ENCODE peak calls at places on chromosomes 7 and 10, in seven cellular contexts. T is K562; P is lower lobe of right lung; Y is SK-N-SH; J is colonic mucosa; X is effector memory CD4-positive, alpha-beta T cell; R is PC-3. F is an unnamed sample. For H3K4me1, the result is how much of the 10 kb centered on the place peaks cover.

GRCh38 chr7:120834726-120835125 is 23.2 kb downstream of the TSPAN12 start:
- DNase-seq in T (no peak), P (no peak), Y (no peak), J (no peak), X (no peak), R (no peak), F (no peak)

GRCh38 chr7:152341039-152341913 is 94.5 kb downstream of the KMT2C start:
- DNase-seq in T (peak), P (no peak), Y (peak), J (peak), X (no peak), R (peak), F (no peak)

GRCh38 chr7:31437466-31437865 is 76.4 kb upstream of the ITPRID1 start:
- DNase-seq in T (no peak), P (no peak), Y (no peak), J (no peak), X (no peak), R (peak), F (no peak)

GRCh38 chr7:107539824-107540223 is 23.9 kb downstream of the COG5 start:
- DNase-seq in T (no peak), P (no peak), Y (no peak), J (no peak), X (no peak), R (no peak), F (no peak)

GRCh38 chr7:77550586-77550985 is 13.5 kb downstream of the PTPN12 start:
- DNase-seq in T (no peak), P (no peak), Y (no peak), J (no peak), X (no peak), R (no peak), F (no peak)

GRCh38 chr10:117823980-117824379 is 222.8 kb downstream of the RAB11FIP2 start:
- DNase-seq in T (peak), P (no peak), Y (no peak), J (no peak), X (no peak), R (no peak), F (no peak)

GRCh38 chr7:42691030-42691639 is 220.7 kb downstream of the C7orf25 start:
- DNase-seq in T (peak), P (no peak), Y (peak), J (peak), X (no peak), R (peak), F (no peak)

GRCh38 chr7:73519867-73520672 is 2.0 kb downstream of the BAZ1B start:
- DNase-seq in T (peak), P (peak), Y (no peak), J (peak), X (no peak), R (no peak), F (peak)

GRCh38 chr7:152477079-152477478 is 41.3 kb upstream of the KMT2C start:
- DNase-seq in T (no peak), P (no peak), Y (no peak), J (no peak), X (no peak), R (no peak), F (no peak)

GRCh38 chr10:84599254-84599653 is 270.9 kb downstream of the CCSER2 start:
- DNase-seq in T (no peak), P (no peak), Y (no peak), J (no peak), X (no peak), R (no peak), F (no peak)

GRCh38 chr7:127391591-127392181 is 822 bp downstream of the ZNF800 start:
- DNase-seq in T (peak), P (no peak), Y (no peak), J (peak), X (peak), R (peak), F (peak)

GRCh38 chr10:97063271-97063982 is 122.3 kb downstream of the SLIT1 start:
- DNase-seq in T (no peak), P (no peak), Y (no peak), J (no peak), X (no peak), R (no peak), F (no peak)

GRCh38 chr10:127999291-127999690 is 92.4 kb downstream of the PTPRE start:
- DNase-seq in T (no peak), P (no peak), Y (no peak), J (no peak), X (no peak), R (no peak), F (no peak)

GRCh38 chr10:128000660-128001059 is 93.8 kb downstream of the PTPRE start:
- DNase-seq in T (no peak), P (peak), Y (no peak), J (no peak), X (no peak), R (peak), F (no peak)

GRCh38 chr10:128001886-128002285 is 95.0 kb downstream of the PTPRE start:
- DNase-seq in T (no peak), P (no peak), Y (no peak), J (no peak), X (no peak), R (no peak), F (no peak)

GRCh38 chr10:127999801-128000200 is 92.9 kb downstream of the PTPRE start:
- DNase-seq in T (no peak), P (no peak), Y (no peak), J (no peak), X (no peak), R (no peak), F (no peak)

DNA sequence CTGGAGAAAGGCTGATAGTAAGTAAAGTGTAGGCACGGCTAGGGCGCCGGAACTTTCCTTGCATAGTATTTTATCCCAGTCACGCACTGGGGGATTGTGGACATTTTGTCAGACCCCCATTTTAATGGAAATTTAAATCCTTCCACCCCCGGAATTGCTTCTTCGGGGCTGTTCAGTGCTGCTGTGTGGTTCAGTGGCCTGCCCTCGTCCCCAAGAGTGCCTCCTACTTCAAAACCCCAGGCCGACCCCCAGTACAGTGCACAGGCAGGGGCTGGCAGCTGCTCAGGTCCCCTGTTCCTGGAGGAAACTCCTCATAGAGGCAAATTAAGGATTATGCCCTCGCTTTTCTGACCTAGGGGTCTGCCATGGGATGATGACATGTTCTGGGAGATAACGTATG is 94.4 kb downstream of the PTPRE start:
- DNase-seq in T (no peak), P (no peak), Y (no peak), J (no peak), X (no peak), R (no peak), F (no peak)
- H3K4me1 ChIP-seq in T (under half), P (under half), Y (under half), J (under half), X (under half), R (under half), F (under half)

GRCh38 chr10:30816144-30816811 is 186.7 kb upstream of the LYZL2 start:
- DNase-seq in T (peak), P (no peak), Y (no peak), J (no peak), X (no peak), R (no peak), F (no peak)
- H3K4me1 ChIP-seq in T (under half), P (under half), Y (under half), J (under half), X (under half), R (under half), F (under half)

GRCh38 chr7:27117687-27118491 is 12.7 kb downstream of the HOXA4 start:
- DNase-seq in T (no peak), P (no peak), Y (no peak), J (peak), X (no peak), R (no peak), F (peak)

GRCh38 chr7:27119412-27119911 is 11.1 kb downstream of the HOXA4 start:
- DNase-seq in T (no peak), P (no peak), Y (no peak), J (peak), X (no peak), R (no peak), F (peak)

GRCh38 chr7:27116962-27117686 is 13.4 kb downstream of the HOXA4 start:
- DNase-seq in T (no peak), P (no peak), Y (no peak), J (peak), X (no peak), R (no peak), F (peak)

GRCh38 chr7:27116521-27116946 is 14.0 kb downstream of the HOXA4 start:
- DNase-seq in T (no peak), P (no peak), Y (no peak), J (peak), X (no peak), R (no peak), F (no peak)

GRCh38 chr7:27118580-27118979 is 12.0 kb downstream of the HOXA4 start:
- DNase-seq in T (no peak), P (no peak), Y (no peak), J (peak), X (no peak), R (no peak), F (peak)
- H3K4me1 ChIP-seq in T (under half), P (under half), Y (under half), J (under half), X (under half), R (under half), F (half or more)

DNA sequence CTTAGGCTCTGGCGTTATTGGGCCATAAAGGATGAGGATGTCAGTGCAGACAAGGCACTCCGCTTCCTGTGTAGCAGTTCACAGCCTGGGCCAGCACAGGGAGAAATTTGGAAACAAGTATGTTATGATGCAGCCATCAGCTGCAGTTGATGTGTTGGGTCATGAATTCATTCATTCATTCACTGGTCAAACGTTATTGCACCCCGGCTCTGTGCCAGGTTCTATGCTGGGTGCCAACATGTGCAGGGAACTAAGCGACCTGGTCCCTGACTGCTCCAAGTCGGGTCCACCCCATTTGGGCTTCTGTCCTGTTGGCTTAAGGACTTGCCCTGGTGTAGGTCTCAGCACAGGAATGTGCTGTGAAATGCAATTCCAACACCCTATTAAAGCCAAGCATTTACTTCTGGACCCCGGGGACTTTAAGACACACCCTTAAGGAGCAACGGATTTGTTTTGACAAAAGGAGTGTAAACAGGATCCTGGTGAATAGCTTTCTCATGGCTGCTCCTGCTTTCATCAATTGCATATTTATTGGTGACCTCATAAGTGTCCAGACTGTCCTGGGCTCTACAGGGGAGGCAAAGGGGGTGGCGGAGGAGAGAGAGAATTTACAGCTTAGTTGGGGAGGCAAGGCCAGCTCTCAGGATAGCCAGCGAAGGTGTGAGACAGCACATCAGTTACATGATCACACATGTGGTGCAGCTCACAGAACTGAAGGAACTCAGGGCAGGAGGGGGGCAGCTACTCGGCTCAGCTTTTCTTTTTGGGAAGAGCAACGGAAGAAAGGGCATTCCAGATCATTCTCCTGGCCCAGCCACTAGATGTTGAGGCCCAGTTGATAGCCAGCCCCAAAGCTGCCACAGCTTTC is 158.6 kb downstream of the GRK5 start:
- DNase-seq in T (no peak), P (peak), Y (no peak), J (no peak), X (no peak), R (no peak), F (no peak)
- H3K4me1 ChIP-seq in T (under half), P (half or more), Y (half or more), J (under half), X (under half), R (under half), F (under half)

F was measured in mucosa of descending colon.